ENCODE peak calls at places on chromosomes 13 and 19, in eight cellular contexts. N is heart right ventricle; G is CD8-positive, alpha-beta memory T cell; H is neural progenitor cell; J is body of pancreas; T is breast epithelium; D is mesendoderm; C is SK-N-SH. O is an unnamed sample.

GRCh38 chr13:91406619-91407018 is 8.2 kb downstream of the GPC5 start:
- DNase-seq in N (no peak), T (no peak), G (peak; percentile 7), C (peak; percentile 21), D (peak; percentile 93), J (peak; percentile 21), H (peak; percentile 83), O (peak; percentile 68)

GRCh38 chr13:113749956-113750355 is 9.1 kb upstream of the TMEM255B start:
- DNase-seq in H (no peak), N (no peak), T (no peak), G (no peak), D (no peak), C (no peak), J (no peak), O (no peak)

GRCh38 chr13:112213467-112214245 is 146.7 kb downstream of the SOX1 start:
- DNase-seq in D (no peak), N (no peak), C (no peak), G (no peak), H (no peak), T (peak; percentile 42), J (peak; percentile 82), O (no peak)

GRCh38 chr13:113474179-113474578 is 16.3 kb downstream of the DCUN1D2 start:
- DNase-seq in J (no peak), T (peak; percentile 40), G (no peak), H (no peak), N (no peak), C (no peak), D (peak; percentile 56), O (no peak)

GRCh38 chr19:4557186-4557970 is 2.1 kb downstream of the SEMA6B start:
- DNase-seq in T (no peak), D (peak; percentile 52), G (no peak), C (peak; percentile 69), J (no peak), H (no peak), N (no peak), O (peak; percentile 84)

GRCh38 chr13:96958286-96958891 is 35.9 kb downstream of the OXGR1 start:
- DNase-seq in J (peak; percentile 38), C (peak; percentile 30), D (peak; percentile 50), T (no peak), N (no peak), H (peak; percentile 64), G (no peak), O (peak; percentile 18)

GRCh38 chr13:34411881-34412280 is 530.2 kb upstream of the NBEA start:
- DNase-seq in G (no peak), N (no peak), J (no peak), H (no peak), C (no peak), T (no peak), D (no peak), O (no peak)

GRCh38 chr13:96091164-96091931 is 1.4 kb downstream of the HS6ST3 start:
- DNase-seq in G (no peak), T (no peak), J (peak; percentile 63), H (peak; percentile 59), C (peak; percentile 46), D (peak; percentile 46), N (peak; percentile 23), O (peak; percentile 66)

GRCh38 chr19:41233748-41234240 is 14.8 kb downstream of the AXL start:
- DNase-seq in T (no peak), G (no peak), J (no peak), D (no peak), H (no peak), C (no peak), N (no peak), O (no peak)

GRCh38 chr13:90444232-90444631 is 903.3 kb upstream of the MIR17HG start:
- DNase-seq in N (no peak), C (no peak), J (no peak), G (no peak), D (no peak), T (no peak), H (no peak), O (no peak)

GRCh38 chr13:101415358-101416174 is 742 bp downstream of the NALCN start:
- DNase-seq in C (no peak), T (no peak), H (peak; percentile 3), J (peak; percentile 26), N (peak; percentile 14), D (no peak), G (no peak), O (no peak)

GRCh38 chr13:49517461-49517860 is 21.7 kb downstream of the PHF11 start:
- DNase-seq in D (peak; percentile 44), J (peak; percentile 10), C (no peak), N (peak; percentile 21), H (peak; percentile 56), T (no peak), G (no peak), O (peak; percentile 45)

GRCh38 chr19:38655148-38655824 is 7.8 kb downstream of the ACTN4 start:
- DNase-seq in T (no peak), J (no peak), D (no peak), C (no peak), N (no peak), H (no peak), G (no peak), O (no peak)

GRCh38 chr13:112729408-112729807 is 39.6 kb downstream of the ATP11A start:
- DNase-seq in D (peak; percentile 42), N (peak; percentile 70), G (no peak), T (no peak), C (no peak), J (no peak), H (no peak), O (no peak)

GRCh38 chr13:45456196-45456972 is 8.4 kb upstream of the COG3 start:
- DNase-seq in C (no peak), N (no peak), D (no peak), J (no peak), G (no peak), T (no peak), H (no peak), O (no peak)

DNA sequence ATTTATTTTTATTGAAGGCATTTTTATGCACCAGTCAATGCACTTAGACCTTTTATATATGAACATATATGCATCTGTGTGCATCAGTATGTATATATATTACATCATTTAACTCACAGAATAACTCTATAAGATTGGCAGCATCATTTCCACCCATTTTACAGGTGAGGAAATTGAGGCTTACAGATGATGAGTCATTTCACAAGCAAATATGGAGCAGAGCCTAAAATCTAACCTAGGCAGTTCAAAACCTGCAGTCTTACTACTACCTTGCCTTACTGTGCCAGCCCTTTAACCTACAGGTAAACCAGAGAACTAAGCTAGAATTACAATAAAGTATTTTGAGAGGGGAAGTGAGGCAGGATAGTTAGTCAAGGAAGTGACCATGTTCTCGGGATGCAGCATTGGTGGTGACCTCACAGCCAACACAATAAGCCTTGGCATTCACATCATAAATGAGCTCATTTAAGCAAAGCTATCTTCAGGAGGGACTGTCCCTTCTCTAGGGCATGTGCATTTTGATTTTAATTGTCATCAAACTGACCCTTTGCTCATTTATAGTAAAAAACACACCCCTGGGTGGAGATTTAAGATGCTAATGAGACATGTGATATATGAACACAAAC is 274.3 kb downstream of the DCLK1 start:
- DNase-seq in D (peak; percentile 61), J (no peak), H (no peak), G (no peak), N (no peak), C (no peak), T (no peak), O (no peak)
- H3K27me3 ChIP-seq in D (no peaks in the 10 kb centered on the region), J (no peaks in the 10 kb centered on the region), H (no peaks in the 10 kb centered on the region), G (no peaks in the 10 kb centered on the region), N (no peaks in the 10 kb centered on the region), C (no peaks in the 10 kb centered on the region), T (no peaks in the 10 kb centered on the region), O (no peaks in the 10 kb centered on the region)

GRCh38 chr19:35118268-35119026 is 2.8 kb downstream of the FXYD3 start:
- DNase-seq in C (no peak), N (no peak), T (no peak), H (no peak), G (no peak), J (peak; percentile 35), D (no peak), O (peak; percentile 64)
- H3K4me3 ChIP-seq in C (no peak overlapping the region), N (no peak overlapping the region), T (peak overlapping the region; percentile 75), H (no peak overlapping the region), G (no peak overlapping the region), J (no peak overlapping the region), D (no peak overlapping the region), O (no peak overlapping the region)

GRCh38 chr13:110233682-110234280 is 73.2 kb downstream of the COL4A1 start:
- DNase-seq in D (no peak), C (no peak), G (no peak), J (no peak), H (no peak), T (no peak), N (no peak), O (no peak)
- H3K36me3 ChIP-seq in D (no peaks in the 10 kb centered on the region), C (peaks cover 23% of the 10 kb centered on the region), G (no peaks in the 10 kb centered on the region), J (no peaks in the 10 kb centered on the region), H (no peaks in the 10 kb centered on the region), T (no peaks in the 10 kb centered on the region), N (no peaks in the 10 kb centered on the region), O (no peaks in the 10 kb centered on the region)

GRCh38 chr19:18789883-18790565 is 1.1 kb downstream of the COMP start:
- DNase-seq in J (peak; percentile 41), N (no peak), T (no peak), C (peak; percentile 69), G (no peak), H (peak; percentile 87), D (peak; percentile 58), O (peak; percentile 97)

GRCh38 chr19:18789422-18789832 is 1.7 kb downstream of the COMP start:
- DNase-seq in T (no peak), C (no peak), G (no peak), N (no peak), J (no peak), H (no peak), D (no peak), O (peak; percentile 75)

GRCh38 chr19:18788782-18789421 is 2.2 kb downstream of the COMP start:
- DNase-seq in H (no peak), D (no peak), N (no peak), C (no peak), T (no peak), G (no peak), J (no peak), O (peak; percentile 83)

GRCh38 chr19:18791315-18791678 is 192 bp upstream of the COMP start:
- DNase-seq in G (no peak), J (no peak), T (no peak), C (no peak), H (no peak), N (no peak), D (no peak), O (no peak)

GRCh38 chr19:18790566-18791314 is at the start of gene COMP:
- DNase-seq in G (no peak), N (no peak), J (no peak), H (peak; percentile 45), T (no peak), C (no peak), D (no peak), O (peak; percentile 76)
- H3K27me3 ChIP-seq in G (peaks cover 30% of the 10 kb centered on the region), N (peaks cover 99% of the 10 kb centered on the region), J (peaks cover 16% of the 10 kb centered on the region), H (peaks cover 100% of the 10 kb centered on the region), T (peaks cover 20% of the 10 kb centered on the region), C (peaks cover 62% of the 10 kb centered on the region), D (peaks cover 58% of the 10 kb centered on the region), O (peaks cover 87% of the 10 kb centered on the region)

O was measured in H7.